ENCODE peak calls at places on chromosomes 12 and 14, in eight cellular contexts. G is body of pancreas; D is posterior vena cava; E is GM13977; S is ascending aorta; U is activated CD4-positive, CD25-positive, alpha-beta regulatory T cell treated with anti-CD3 and anti-CD28 coated beads, Interleukin-2, amount 50 U/mL, for 72 hours; Z is lower lobe of right lung; R is astrocyte of the spinal cord. W is an unnamed sample.
A peak's percentile ranks its signal among the peaks of the same experiment; 100 is the strongest.

GRCh38 chr12:76634074-76634570 is 74.6 kb upstream of the OSBPL8 start:
- DNase-seq in G (no peak), D (no peak), E (no peak), S (no peak), U (no peak), Z (no peak), R (no peak), W (no peak)

GRCh38 chr12:127284870-127285431 is 982.0 kb upstream of the TMEM132C start:
- DNase-seq in G (no peak), D (no peak), E (no peak), S (no peak), U (no peak), Z (no peak), R (peak; percentile 90), W (no peak)

GRCh38 chr14:93013368-93013719 is 90.4 kb downstream of the CHGA start:
- DNase-seq in G (no peak), D (no peak), E (peak; percentile 50), S (no peak), U (no peak), Z (no peak), R (no peak), W (no peak)

GRCh38 chr12:25558566-25558965 is 5.5 kb upstream of the LMNTD1 start:
- DNase-seq in G (no peak), D (no peak), E (no peak), S (no peak), U (no peak), Z (no peak), R (no peak), W (no peak)

GRCh38 chr14:24415421-24416253 is 13.8 kb downstream of the CBLN3 start:
- DNase-seq in G (no peak), D (no peak), E (no peak), S (no peak), U (no peak), Z (no peak), R (no peak), W (no peak)

GRCh38 chr12:104420868-104421267 is 35.9 kb upstream of the CHST11 start:
- DNase-seq in G (no peak), D (no peak), E (no peak), S (no peak), U (no peak), Z (no peak), R (no peak), W (no peak)

GRCh38 chr12:85829391-85829790 is 6.8 kb downstream of the RASSF9 start:
- DNase-seq in G (no peak), D (no peak), E (no peak), S (no peak), U (no peak), Z (no peak), R (peak; percentile 49), W (no peak)

GRCh38 chr14:76985021-76985420 is 43.5 kb downstream of the IRF2BPL start:
- DNase-seq in G (no peak), D (no peak), E (no peak), S (no peak), U (no peak), Z (no peak), R (peak; percentile 23), W (no peak)

GRCh38 chr12:67441736-67442346 is 172.7 kb downstream of the CAND1 start:
- DNase-seq in G (peak; percentile 93), D (peak; percentile 95), E (peak; percentile 28), S (no peak), U (peak; percentile 72), Z (peak; percentile 86), R (peak; percentile 82), W (peak; percentile 89)

GRCh38 chr14:70999117-70999516 is 91.9 kb downstream of the PCNX1 start:
- DNase-seq in G (no peak), D (no peak), E (no peak), S (no peak), U (no peak), Z (no peak), R (no peak), W (no peak)

GRCh38 chr14:98878278-98878677 is 393.7 kb downstream of the BCL11B start:
- DNase-seq in G (no peak), D (no peak), E (no peak), S (no peak), U (no peak), Z (no peak), R (no peak), W (no peak)

GRCh38 chr14:61219256-61219655 is 61.9 kb downstream of the TMEM30B start:
- DNase-seq in G (no peak), D (no peak), E (no peak), S (no peak), U (no peak), Z (no peak), R (no peak), W (no peak)

GRCh38 chr14:24188251-24189058 is at the start of gene IPO4:
- DNase-seq in G (peak; percentile 96), D (peak; percentile 99), E (peak; percentile 99), S (peak; percentile 81), U (peak; percentile 87), Z (peak; percentile 94), R (peak; percentile 98), W (peak; percentile 97)

GRCh38 chr12:100737168-100737567 is 57.4 kb upstream of the ANO4 start:
- DNase-seq in G (no peak), D (no peak), E (no peak), S (no peak), U (no peak), Z (no peak), R (no peak), W (no peak)

GRCh38 chr12:112117685-112118084 is 7.7 kb upstream of the TRAFD1 start:
- DNase-seq in G (no peak), D (no peak), E (no peak), S (no peak), U (no peak), Z (no peak), R (no peak), W (no peak)

GRCh38 chr12:59780605-59781135 is 184.8 kb downstream of the SLC16A7 start:
- DNase-seq in G (peak; percentile 16), D (no peak), E (no peak), S (no peak), U (no peak), Z (no peak), R (peak; percentile 32), W (no peak)

GRCh38 chr12:132824053-132824452 is 4.6 kb downstream of the GOLGA3 start:
- DNase-seq in G (no peak), D (no peak), E (no peak), S (no peak), U (no peak), Z (no peak), R (no peak), W (no peak)

GRCh38 chr12:85821759-85822158 is 14.4 kb downstream of the RASSF9 start:
- DNase-seq in G (no peak), D (no peak), E (no peak), S (no peak), U (no peak), Z (no peak), R (peak; percentile 33), W (no peak)

GRCh38 chr12:28872654-28873268 is 276.3 kb upstream of the FAR2 start:
- DNase-seq in G (peak; percentile 52), D (no peak), E (peak; percentile 35), S (no peak), U (no peak), Z (no peak), R (peak; percentile 71), W (no peak)

GRCh38 chr12:106106892-106107291 is 31.9 kb downstream of the NUAK1 start:
- DNase-seq in G (no peak), D (no peak), E (no peak), S (no peak), U (no peak), Z (no peak), R (peak; percentile 39), W (no peak)

GRCh38 chr12:124479680-124480468 is 87.5 kb downstream of the NCOR2 start:
- DNase-seq in G (no peak), D (no peak), E (no peak), S (no peak), U (no peak), Z (no peak), R (no peak), W (peak; percentile 77)

GRCh38 chr14:100747021-100747586 is 20.4 kb downstream of the DLK1 start:
- DNase-seq in G (no peak), D (peak; percentile 69), E (no peak), S (no peak), U (no peak), Z (peak; percentile 64), R (peak; percentile 84), W (peak; percentile 47)